ENCODE peak calls at places on chromosomes 4 and X, in ten cellular contexts. G, L, Y, O, M, D, F, R, I and H are unnamed samples.

GRCh38 chrX:150036181-150036580 is 97.9 kb upstream of the EOLA2 start:
- DNase-seq in I (no peak), Y (no peak), G (no peak), F (peak), M (no peak), R (no peak), D (no peak), O (peak), L (peak), H (no peak)

GRCh38 chrX:40237745-40238178 is 140.0 kb upstream of the BCOR start:
- DNase-seq in L (no peak), F (no peak), G (no peak), M (no peak), R (no peak), O (no peak), Y (no peak), D (no peak), I (no peak), H (no peak)

GRCh38 chrX:124594017-124594651 is 247.8 kb downstream of the SH2D1A start:
- DNase-seq in Y (no peak), G (no peak), R (no peak), D (no peak), F (no peak), O (no peak), M (no peak), L (no peak), I (no peak), H (no peak)

GRCh38 chrX:121238093-121238492 is 190.7 kb downstream of the GLUD2 start:
- DNase-seq in G (no peak), O (no peak), R (no peak), F (no peak), M (no peak), I (no peak), D (no peak), Y (no peak), L (no peak), H (no peak)

GRCh38 chr4:152094851-152095700 is 334.3 kb upstream of the GATB start:
- DNase-seq in I (no peak), R (no peak), L (no peak), O (no peak), D (no peak), G (no peak), M (peak), F (peak), Y (no peak), H (no peak)

GRCh38 chr4:141220271-141220654 is 432 bp upstream of the ZNF330 start:
- DNase-seq in I (no peak), F (no peak), L (no peak), M (peak), R (no peak), G (no peak), D (peak), O (no peak), Y (no peak), H (no peak)

GRCh38 chrX:125210146-125210545 is 109.5 kb upstream of the TEX13C start:
- DNase-seq in L (no peak), Y (no peak), I (no peak), R (no peak), G (no peak), F (no peak), D (no peak), M (no peak), O (no peak), H (no peak)

GRCh38 chr4:56727150-56727549 is 46.1 kb upstream of the HOPX start:
- DNase-seq in R (no peak), D (no peak), G (no peak), L (no peak), Y (no peak), I (no peak), F (no peak), M (peak), O (no peak), H (no peak)

GRCh38 chr4:1209821-1210220 is 37.4 kb upstream of the SPON2 start:
- DNase-seq in R (no peak), D (peak), I (no peak), O (no peak), F (no peak), G (no peak), M (peak), L (no peak), Y (no peak), H (no peak)

GRCh38 chr4:183220246-183220645 is 99.8 kb downstream of the CLDN22 start:
- DNase-seq in L (no peak), D (no peak), R (no peak), M (no peak), G (no peak), F (no peak), O (no peak), Y (no peak), I (no peak), H (no peak)

GRCh38 chr4:184688447-184688846 is 38.9 kb downstream of the PRIMPOL start:
- DNase-seq in R (no peak), G (no peak), M (peak), O (peak), Y (no peak), I (no peak), L (no peak), F (peak), D (no peak), H (no peak)